ENCODE peak calls at places on chromosome 21, in four cellular contexts. Z, O, P and Y are unnamed samples.
A peak's percentile ranks its signal among the peaks of the same experiment; 100 is the strongest.

GRCh38 chr21:34078915-34079314 is 5.5 kb downstream of the MRPS6 start:
- DNase-seq in Z (no peak), O (no peak), P (no peak), Y (no peak)

GRCh38 chr21:38261851-38262250 is 5.1 kb downstream of the KCNJ15 start:
- DNase-seq in Z (no peak), O (no peak), P (peak; percentile 27), Y (no peak)

GRCh38 chr21:33825898-33826297 is 89.7 kb downstream of the ATP5PO start:
- DNase-seq in Z (no peak), O (no peak), P (peak; percentile 65), Y (no peak)

GRCh38 chr21:34190576-34191301 is 117.4 kb downstream of the MRPS6 start:
- DNase-seq in Z (no peak), O (no peak), P (no peak), Y (no peak)

GRCh38 chr21:41612674-41613250 is 104.8 kb upstream of the TMPRSS2 start:
- DNase-seq in Z (peak; percentile 97), O (peak; percentile 91), P (peak; percentile 90), Y (no peak)

GRCh38 chr21:39182484-39183271 is 573 bp downstream of the PSMG1 start:
- DNase-seq in Z (peak; percentile 71), O (no peak), P (no peak), Y (no peak)

GRCh38 chr21:17081193-17081592 is 431.6 kb upstream of the CXADR start:
- DNase-seq in Z (no peak), O (no peak), P (no peak), Y (no peak)

GRCh38 chr21:42833859-42834729 is 45.2 kb downstream of the WDR4 start:
- DNase-seq in Z (no peak), O (peak; percentile 49), P (no peak), Y (no peak)

GRCh38 chr21:27954806-27955205 is 987.9 kb upstream of the ADAMTS5 start:
- DNase-seq in Z (no peak), O (no peak), P (peak; percentile 71), Y (no peak)

GRCh38 chr21:42010507-42011493 is 640 bp upstream of the ZBTB21 start:
- DNase-seq in Z (no peak), O (peak; percentile 89), P (no peak), Y (no peak)

GRCh38 chr21:17460094-17460493 is 52.7 kb upstream of the CXADR start:
- DNase-seq in Z (no peak), O (no peak), P (no peak), Y (no peak)

GRCh38 chr21:36063375-36064084 is 3.2 kb upstream of the SETD4 start:
- DNase-seq in Z (no peak), O (no peak), P (no peak), Y (no peak)

GRCh38 chr21:41620541-41620940 is 112.6 kb upstream of the TMPRSS2 start:
- DNase-seq in Z (no peak), O (no peak), P (no peak), Y (no peak)

GRCh38 chr21:42432695-42433094 is 29.0 kb downstream of the UBASH3A start:
- DNase-seq in Z (no peak), O (no peak), P (no peak), Y (no peak)

GRCh38 chr21:42618713-42619112 is 34.7 kb upstream of the PDE9A start:
- DNase-seq in Z (no peak), O (peak; percentile 48), P (no peak), Y (no peak)

GRCh38 chr21:19998450-19998849 is 999.8 kb upstream of the NCAM2 start:
- DNase-seq in Z (no peak), O (no peak), P (no peak), Y (no peak)

GRCh38 chr21:42781150-42781980 is 98.0 kb downstream of the WDR4 start:
- DNase-seq in Z (no peak), O (peak; percentile 82), P (no peak), Y (no peak)

GRCh38 chr21:31326478-31327247 is 17.4 kb downstream of the TIAM1 start:
- DNase-seq in Z (no peak), O (no peak), P (no peak), Y (no peak)

GRCh38 chr21:41447356-41447755 is 21.3 kb downstream of the MX1 start:
- DNase-seq in Z (no peak), O (no peak), P (no peak), Y (no peak)

DNA sequence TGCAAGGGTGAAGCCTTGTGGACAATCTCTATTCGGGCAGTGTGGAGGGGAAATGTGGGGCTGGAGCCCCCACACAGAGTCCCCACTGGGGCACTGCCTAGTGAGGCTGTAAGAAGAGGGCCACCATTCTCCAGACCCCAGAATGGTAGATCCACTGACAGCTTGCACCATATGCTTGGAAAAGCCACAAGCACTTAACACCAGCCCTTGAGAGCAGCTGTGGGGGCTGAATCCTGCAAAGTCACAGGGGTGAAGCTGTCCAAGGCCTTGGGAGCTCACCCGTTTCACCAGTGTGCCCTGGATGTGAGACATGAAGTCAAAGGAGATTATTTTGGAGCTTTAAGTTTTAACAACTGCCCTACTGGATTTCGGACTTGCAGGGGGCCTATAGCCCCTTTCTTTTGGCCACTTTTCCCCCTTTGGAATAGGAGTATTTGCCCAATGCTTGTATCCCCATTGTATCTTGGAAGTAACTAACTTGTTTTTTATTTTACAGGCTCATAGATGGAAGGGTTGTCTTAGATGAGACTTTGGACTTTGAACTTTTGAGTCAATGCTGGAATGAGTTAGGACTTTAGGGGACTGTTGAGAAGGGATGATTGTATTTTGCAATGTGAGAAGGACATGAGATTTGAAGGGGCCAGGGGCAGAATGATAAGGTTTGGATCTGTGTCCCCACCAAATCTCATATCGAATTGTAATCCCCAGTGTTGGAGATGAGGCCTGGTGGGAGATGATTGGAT is 16.3 kb upstream of the COL6A1 start:
- DNase-seq in Z (no peak), O (peak; percentile 15), P (no peak), Y (no peak)
- H3K9me3 ChIP-seq in Z (no peaks in the 10 kb centered on the region), O (no peaks in the 10 kb centered on the region), P (peaks cover 12% of the 10 kb centered on the region), Y (no peaks in the 10 kb centered on the region)

DNA sequence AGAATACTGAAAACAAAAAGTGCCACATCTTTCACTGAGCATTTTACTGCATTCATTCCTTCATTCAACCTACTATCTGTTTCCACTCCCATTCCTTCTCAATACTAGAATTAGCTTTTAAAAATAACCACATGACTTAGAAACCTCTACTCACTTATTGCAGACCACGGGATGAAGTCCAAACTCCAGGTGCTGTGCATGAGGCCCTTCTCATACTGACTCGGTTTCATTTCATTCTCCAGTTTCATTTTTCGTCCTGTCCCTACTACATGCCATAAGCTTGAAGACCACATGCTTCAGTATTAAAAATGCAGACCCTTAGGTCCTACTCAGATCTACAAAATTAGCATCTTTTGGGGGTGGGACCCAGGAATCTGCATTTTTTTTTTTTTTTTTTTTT is 2.3 kb upstream of the BACH1 start:
- DNase-seq in Z (no peak), O (no peak), P (no peak), Y (no peak)
- H3K9me3 ChIP-seq in Z (no peaks in the 10 kb centered on the region), O (no peaks in the 10 kb centered on the region), P (no peaks in the 10 kb centered on the region), Y (no peaks in the 10 kb centered on the region)

DNA sequence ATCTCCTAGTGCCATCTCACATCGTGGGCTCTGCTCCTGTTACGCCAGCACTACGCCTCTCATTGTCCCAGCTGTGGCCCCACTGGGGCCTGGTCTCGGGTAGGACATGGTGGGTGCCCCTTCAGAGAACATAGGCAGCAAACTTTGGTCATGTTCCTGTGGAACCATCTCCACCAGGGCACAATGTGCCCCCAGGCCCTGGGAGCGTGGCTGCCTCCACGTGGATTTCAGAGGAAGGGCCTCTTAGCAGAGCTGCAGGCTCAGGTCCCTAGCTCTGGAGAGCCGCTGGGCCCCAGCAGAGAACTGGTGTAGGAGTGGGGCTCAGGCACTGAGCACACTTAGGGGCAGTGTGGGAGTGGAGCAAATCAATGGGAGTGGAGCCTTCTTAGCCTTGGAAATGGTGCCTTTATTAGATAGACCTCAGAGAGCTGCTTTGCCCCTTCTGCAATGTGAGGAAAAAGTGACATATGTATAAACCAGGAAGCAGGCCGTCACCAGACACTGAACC is 460.0 kb downstream of the NCAM2 start:
- DNase-seq in Z (no peak), O (no peak), P (no peak), Y (no peak)
- H3K9me3 ChIP-seq in Z (no peaks in the 10 kb centered on the region), O (no peaks in the 10 kb centered on the region), P (no peaks in the 10 kb centered on the region), Y (peaks cover 2% of the 10 kb centered on the region)

GRCh38 chr21:25836396-25836795 is 101.6 kb downstream of the GABPA start:
- DNase-seq in Z (no peak), O (no peak), P (no peak), Y (no peak)

GRCh38 chr21:25834376-25834775 is 99.6 kb downstream of the GABPA start:
- DNase-seq in Z (no peak), O (no peak), P (no peak), Y (no peak)

GRCh38 chr21:25835397-25835796 is 100.6 kb downstream of the GABPA start:
- DNase-seq in Z (no peak), O (no peak), P (no peak), Y (no peak)

GRCh38 chr21:25838809-25839208 is 104.0 kb downstream of the GABPA start:
- DNase-seq in Z (no peak), O (no peak), P (peak; percentile 20), Y (no peak)

GRCh38 chr21:25837545-25838263 is 102.9 kb downstream of the GABPA start:
- DNase-seq in Z (no peak), O (no peak), P (peak; percentile 89), Y (no peak)
- H3K9me3 ChIP-seq in Z (peaks cover 12% of the 10 kb centered on the region), O (no peaks in the 10 kb centered on the region), P (peaks cover 2% of the 10 kb centered on the region), Y (no peaks in the 10 kb centered on the region)

DNA sequence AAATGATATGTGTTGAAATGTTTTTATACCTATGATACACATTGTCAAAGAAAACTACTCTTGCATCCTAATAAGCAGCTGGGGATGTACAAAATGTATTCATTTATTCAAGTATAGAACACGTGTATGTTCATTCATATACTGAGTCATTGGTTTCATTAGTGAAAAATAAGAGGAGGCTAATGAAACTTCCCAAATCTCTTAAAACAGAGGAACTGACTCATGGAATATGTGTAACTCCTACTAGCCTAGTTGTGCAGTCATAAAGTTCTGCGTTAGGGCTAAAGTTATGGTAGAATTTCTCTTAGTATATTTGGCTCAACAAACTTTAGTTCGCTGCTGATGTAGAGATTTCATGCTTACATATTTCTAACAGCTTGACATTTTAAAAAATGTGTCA is 441.6 kb downstream of the NCAM2 start:
- DNase-seq in Z (no peak), O (no peak), P (peak; percentile 36), Y (no peak)
- H3K9me3 ChIP-seq in Z (no peaks in the 10 kb centered on the region), O (no peaks in the 10 kb centered on the region), P (no peaks in the 10 kb centered on the region), Y (no peaks in the 10 kb centered on the region)

GRCh38 chr21:44623575-44623974 is 3.3 kb upstream of the KRTAP10-9 start:
- DNase-seq in Z (no peak), O (no peak), P (no peak), Y (no peak)
- H3K9me3 ChIP-seq in Z (peaks cover 23% of the 10 kb centered on the region), O (no peaks in the 10 kb centered on the region), P (peaks cover 1% of the 10 kb centered on the region), Y (peaks cover 4% of the 10 kb centered on the region)

GRCh38 chr21:9839011-9839661 is 682.2 kb upstream of the TPTE start:
- DNase-seq in Z (peak; percentile 73), O (peak; percentile 89), P (no peak), Y (no peak)
- H3K9me3 ChIP-seq in Z (no peaks in the 10 kb centered on the region), O (no peaks in the 10 kb centered on the region), P (peaks cover 21% of the 10 kb centered on the region), Y (peaks cover 4% of the 10 kb centered on the region)

GRCh38 chr21:21921410-21922232 is 923.4 kb downstream of the NCAM2 start:
- DNase-seq in Z (no peak), O (no peak), P (peak; percentile 11), Y (no peak)
- H3K9me3 ChIP-seq in Z (no peaks in the 10 kb centered on the region), O (no peaks in the 10 kb centered on the region), P (peaks cover 2% of the 10 kb centered on the region), Y (no peaks in the 10 kb centered on the region)